ENCODE peak calls at places on chromosomes 6 and 20, in five cellular contexts. Z is ELR, T is HS-5, I is DMS153, E is fibroblast of the aortic adventitia. P is an unnamed sample.

GRCh38 chr6:55652429-55652828 is 73.4 kb upstream of the HMGCLL1 start:
- DNase-seq in Z (no peak), T (no peak), E (no peak), I (no peak), P (no peak)

GRCh38 chr6:121399971-121400370 is 35.5 kb upstream of the GJA1 start:
- DNase-seq in T (no peak), I (no peak), Z (no peak), E (no peak), P (peak)

GRCh38 chr20:51497542-51498467 is 44.7 kb downstream of the NFATC2 start:
- DNase-seq in E (peak), Z (no peak), T (no peak), I (no peak), P (no peak)

GRCh38 chr20:37651932-37652331 is 41.9 kb upstream of the CTNNBL1 start:
- DNase-seq in E (peak), Z (peak), I (peak), T (no peak), P (no peak)

GRCh38 chr6:68638225-68638900 is 3.3 kb downstream of the ADGRB3 start:
- DNase-seq in Z (peak), E (peak), T (peak), I (no peak), P (peak)

GRCh38 chr6:5246870-5247161 is 13.9 kb downstream of the LYRM4 start:
- DNase-seq in I (no peak), E (no peak), T (no peak), Z (no peak), P (no peak)

GRCh38 chr6:81696505-81696904 is 56.0 kb downstream of the TENT5A start:
- DNase-seq in E (no peak), T (no peak), Z (peak), I (peak), P (peak)

GRCh38 chr20:25226433-25227316 is 21.2 kb upstream of the PYGB start:
- DNase-seq in I (no peak), Z (no peak), T (no peak), E (no peak), P (no peak)